ENCODE peak calls at places on chromosome 22, in nine cellular contexts. D, E, C, Y, J, Z, R, T and N are unnamed samples.

GRCh38 chr22:49965291-49966040 is 4.9 kb downstream of the PIM3 start:
- DNase-seq in D (peak), E (no peak), C (no peak), Y (no peak), J (no peak), Z (no peak), R (no peak), T (no peak), N (no peak)

GRCh38 chr22:30249049-30250038 is 2.8 kb upstream of the LIF start:
- DNase-seq in D (no peak), E (no peak), C (peak), Y (peak), J (no peak), Z (no peak), R (no peak), T (peak), N (no peak)

GRCh38 chr22:44196241-44196640 is 15.5 kb downstream of the PARVG start:
- DNase-seq in D (no peak), E (no peak), C (no peak), Y (no peak), J (no peak), Z (no peak), R (no peak), T (no peak), N (no peak)

GRCh38 chr22:17695986-17696385 is 57.4 kb downstream of the BCL2L13 start:
- DNase-seq in D (no peak), E (no peak), C (no peak), Y (no peak), J (no peak), Z (no peak), R (no peak), T (no peak), N (no peak)

GRCh38 chr22:42932857-42933782 is 76.0 kb upstream of the ARFGAP3 start:
- DNase-seq in D (no peak), E (no peak), C (peak), Y (no peak), J (no peak), Z (no peak), R (peak), T (no peak), N (no peak)

GRCh38 chr22:44143117-44143495 is 37.6 kb upstream of the PARVG start:
- DNase-seq in D (no peak), E (no peak), C (no peak), Y (no peak), J (no peak), Z (peak), R (no peak), T (no peak), N (no peak)

GRCh38 chr22:24592846-24593809 is at the start of gene LRRC75B:
- DNase-seq in D (peak), E (no peak), C (peak), Y (peak), J (no peak), Z (peak), R (peak), T (peak), N (peak)

GRCh38 chr22:27495325-27495724 is 306.2 kb downstream of the MN1 start:
- DNase-seq in D (no peak), E (no peak), C (no peak), Y (no peak), J (no peak), Z (no peak), R (no peak), T (no peak), N (no peak)

GRCh38 chr22:20228055-20228938 is 39.8 kb downstream of the RTN4R start:
- DNase-seq in D (no peak), E (no peak), C (no peak), Y (no peak), J (no peak), Z (no peak), R (no peak), T (no peak), N (no peak)

GRCh38 chr22:43931771-43932170 is 8.2 kb downstream of the PNPLA3 start:
- DNase-seq in D (no peak), E (no peak), C (no peak), Y (no peak), J (no peak), Z (no peak), R (no peak), T (no peak), N (no peak)

GRCh38 chr22:28855355-28856094 is 27.8 kb upstream of the ZNRF3 start:
- DNase-seq in D (peak), E (peak), C (peak), Y (peak), J (peak), Z (peak), R (peak), T (peak), N (peak)

GRCh38 chr22:19819911-19820879 is 34.5 kb downstream of the GNB1L start:
- DNase-seq in D (peak), E (no peak), C (no peak), Y (no peak), J (no peak), Z (no peak), R (no peak), T (no peak), N (no peak)

GRCh38 chr22:27220349-27220748 is 563.0 kb downstream of the MIAT start:
- DNase-seq in D (no peak), E (no peak), C (no peak), Y (no peak), J (no peak), Z (no peak), R (no peak), T (peak), N (no peak)

GRCh38 chr22:42425337-42425988 is 6.7 kb downstream of the NFAM1 start:
- DNase-seq in D (no peak), E (no peak), C (no peak), Y (no peak), J (no peak), Z (no peak), R (no peak), T (no peak), N (no peak)

GRCh38 chr22:23826510-23827350 is 12.1 kb downstream of the DERL3 start:
- DNase-seq in D (no peak), E (no peak), C (no peak), Y (no peak), J (no peak), Z (no peak), R (no peak), T (no peak), N (no peak)

GRCh38 chr22:22753526-22754267 is 109.3 kb downstream of the GGTLC2 start:
- DNase-seq in D (peak), E (peak), C (no peak), Y (peak), J (peak), Z (peak), R (peak), T (peak), N (peak)

GRCh38 chr22:45552580-45553332 is 50.1 kb downstream of the FBLN1 start:
- DNase-seq in D (peak), E (no peak), C (peak), Y (peak), J (no peak), Z (no peak), R (no peak), T (peak), N (no peak)

GRCh38 chr22:20725987-20726558 is 47.8 kb upstream of the SERPIND1 start:
- DNase-seq in D (no peak), E (no peak), C (no peak), Y (no peak), J (no peak), Z (no peak), R (no peak), T (no peak), N (no peak)